ENCODE peak calls at places on chromosomes 12 and 14, in ten cellular contexts. N is IMR-90, D is GM23338, W is H1, P is HepG2, T is HCT116, J is fibroblast of lung, Q is mesendoderm, Y is neural progenitor cell, X is SK-N-SH. I is an unnamed sample.

GRCh38 chr14:83706555-83706954 is 1823.4 kb upstream of the FLRT2 start:
- DNase-seq in Q (peak; percentile 82), W (peak; percentile 61), X (peak; percentile 1), T (no peak), P (no peak), J (peak; percentile 9), D (peak; percentile 93), N (peak; percentile 6), Y (peak; percentile 77), I (no peak)

GRCh38 chr12:21656931-21657335 is 709 bp downstream of the LDHB start:
- DNase-seq in J (peak; percentile 58), P (no peak), W (no peak), Q (peak; percentile 68), T (peak; percentile 6), N (peak; percentile 50), Y (peak; percentile 31), D (peak; percentile 53), X (peak; percentile 38), I (peak; percentile 53)

GRCh38 chr14:22852940-22853767 is 16.8 kb downstream of the MMP14 start:
- DNase-seq in W (peak; percentile 100), J (peak; percentile 89), N (peak; percentile 83), X (peak; percentile 85), Q (peak; percentile 89), D (peak; percentile 93), P (peak; percentile 86), Y (peak; percentile 87), T (peak; percentile 63), I (peak; percentile 67)

GRCh38 chr14:41000350-41000749 is 606.3 kb upstream of the LRFN5 start:
- DNase-seq in Q (no peak), D (no peak), P (no peak), X (no peak), W (no peak), Y (no peak), T (no peak), J (no peak), N (no peak), I (no peak)

GRCh38 chr14:58283730-58284129 is 14.6 kb upstream of the ARID4A start:
- DNase-seq in Y (no peak), P (peak; percentile 41), W (no peak), T (no peak), X (no peak), D (no peak), J (no peak), N (no peak), Q (no peak), I (no peak)

GRCh38 chr14:76227450-76228050 is 75.8 kb downstream of the GPATCH2L start:
- DNase-seq in W (no peak), X (no peak), D (no peak), Y (no peak), N (peak; percentile 90), J (peak; percentile 54), T (no peak), P (no peak), Q (no peak), I (no peak)

GRCh38 chr12:70459786-70460185 is 93.7 kb downstream of the KCNMB4 start:
- DNase-seq in T (no peak), J (no peak), Y (no peak), P (no peak), D (no peak), N (no peak), W (no peak), X (no peak), Q (no peak), I (no peak)

GRCh38 chr14:54186821-54187365 is 209.9 kb upstream of the CDKN3 start:
- DNase-seq in P (no peak), J (no peak), N (no peak), Y (no peak), X (no peak), D (no peak), Q (peak; percentile 71), W (no peak), T (no peak), I (no peak)

GRCh38 chr12:57242691-57243454 is 8.1 kb downstream of the STAC3 start:
- DNase-seq in N (peak; percentile 35), D (peak; percentile 96), P (peak; percentile 38), Q (peak; percentile 95), T (peak; percentile 56), J (peak; percentile 43), Y (peak; percentile 93), X (peak; percentile 86), W (peak; percentile 100), I (peak; percentile 86)

GRCh38 chr14:103108749-103109207 is 14.3 kb downstream of the EXOC3L4 start:
- DNase-seq in N (peak; percentile 73), W (no peak), J (peak; percentile 52), T (no peak), X (no peak), P (no peak), Q (peak; percentile 63), Y (no peak), D (peak; percentile 61), I (no peak)

DNA sequence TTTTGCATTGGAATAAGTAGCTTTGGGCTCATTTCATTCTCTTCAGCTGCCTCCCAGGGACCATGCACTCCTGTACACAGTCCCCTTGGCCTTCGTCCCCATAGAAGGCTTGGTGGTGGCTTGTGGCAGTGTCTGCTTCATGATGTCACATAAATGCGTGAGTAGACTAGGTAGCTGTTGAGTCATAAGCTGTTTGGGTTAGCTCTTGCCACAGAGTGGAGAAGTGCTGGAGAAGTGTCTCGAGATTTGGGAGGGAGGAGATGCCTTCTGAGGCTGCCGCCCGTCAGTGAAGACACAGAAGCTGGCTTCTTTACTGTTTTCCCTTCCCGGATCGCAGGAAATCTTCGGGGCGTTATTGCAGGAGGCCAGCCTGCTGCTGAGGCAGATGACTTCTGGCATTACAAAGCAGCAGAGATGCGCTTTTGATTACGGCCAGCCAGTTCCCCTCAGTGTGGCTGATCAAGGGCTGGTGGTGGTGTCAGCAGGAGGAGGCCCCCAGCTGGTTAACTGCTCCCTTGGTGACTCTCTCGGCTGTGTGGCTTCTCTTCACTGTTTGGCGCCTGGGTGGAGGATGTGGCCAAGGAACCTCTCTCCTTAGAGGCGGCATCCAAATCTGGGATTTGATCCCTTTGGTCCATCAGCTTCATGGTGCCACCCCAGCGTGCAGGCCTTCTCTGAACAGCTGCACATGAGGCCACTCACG is 67.6 kb downstream of the AACS start:
- DNase-seq in Y (no peak), X (no peak), P (no peak), T (no peak), Q (no peak), W (no peak), D (no peak), N (peak; percentile 51), J (no peak), I (no peak)
- H3K36me3 ChIP-seq in Y (no peaks in the 10 kb centered on the region), X (peaks cover 7% of the 10 kb centered on the region), P (peaks cover 36% of the 10 kb centered on the region), T (no peaks in the 10 kb centered on the region), Q (no peaks in the 10 kb centered on the region), W (peaks cover 2% of the 10 kb centered on the region), D (peaks cover 6% of the 10 kb centered on the region), N (peaks cover 17% of the 10 kb centered on the region), J (peaks cover 7% of the 10 kb centered on the region), I (no peaks in the 10 kb centered on the region)

DNA sequence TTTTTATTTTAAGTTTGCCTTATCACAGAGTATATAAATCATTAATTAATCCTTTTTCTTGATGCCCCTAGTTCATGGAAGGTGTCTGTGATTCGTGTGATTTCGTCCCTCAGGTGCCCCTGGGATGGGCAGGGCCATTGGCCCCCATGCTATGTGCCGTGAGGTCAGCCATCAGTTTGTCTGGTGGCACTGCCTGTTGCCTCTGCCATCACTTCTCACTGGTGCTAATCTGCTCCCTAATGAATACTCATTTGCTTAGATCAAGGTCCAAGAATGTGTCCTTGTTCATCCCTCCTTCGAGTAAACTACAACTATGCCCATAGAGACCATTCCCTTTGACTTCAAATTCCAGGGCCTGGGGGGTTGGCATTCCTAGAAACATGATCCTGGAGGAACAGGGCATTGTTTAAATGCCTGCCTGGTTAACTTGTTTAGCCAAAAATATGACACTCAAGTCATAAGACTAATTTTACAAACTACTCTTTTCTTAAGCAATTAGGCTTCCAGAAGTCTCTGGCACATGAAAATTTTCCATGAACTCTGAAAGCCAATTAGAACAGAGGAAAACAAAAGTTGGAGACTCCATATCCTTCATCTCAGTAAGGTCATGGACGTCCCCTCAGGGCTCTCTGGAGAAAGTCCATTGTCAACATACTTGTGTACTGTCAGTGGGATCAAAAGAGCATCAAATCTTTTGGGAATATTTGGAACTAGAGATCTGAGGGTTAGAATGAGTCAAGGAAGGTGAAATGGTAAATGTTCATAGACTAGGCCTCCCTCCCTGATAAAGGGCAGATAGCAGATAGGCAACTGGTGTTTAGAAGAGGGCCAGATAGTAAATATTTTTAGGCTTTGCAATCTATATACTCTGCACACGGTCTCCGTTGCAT is 90.9 kb upstream of the PLXNC1 start:
- DNase-seq in W (no peak), J (no peak), P (peak; percentile 86), N (no peak), X (no peak), D (peak; percentile 18), T (no peak), Y (no peak), Q (peak; percentile 81), I (no peak)
- H3K4me2 ChIP-seq in W (no peak overlapping the region), J (no peak overlapping the region), P (no peak overlapping the region), N (peak overlapping the region; percentile 10), X (no peak overlapping the region), D (no peak overlapping the region), T (no peak overlapping the region), Y (no peak overlapping the region), Q (no peak overlapping the region), I (no peak overlapping the region)

DNA sequence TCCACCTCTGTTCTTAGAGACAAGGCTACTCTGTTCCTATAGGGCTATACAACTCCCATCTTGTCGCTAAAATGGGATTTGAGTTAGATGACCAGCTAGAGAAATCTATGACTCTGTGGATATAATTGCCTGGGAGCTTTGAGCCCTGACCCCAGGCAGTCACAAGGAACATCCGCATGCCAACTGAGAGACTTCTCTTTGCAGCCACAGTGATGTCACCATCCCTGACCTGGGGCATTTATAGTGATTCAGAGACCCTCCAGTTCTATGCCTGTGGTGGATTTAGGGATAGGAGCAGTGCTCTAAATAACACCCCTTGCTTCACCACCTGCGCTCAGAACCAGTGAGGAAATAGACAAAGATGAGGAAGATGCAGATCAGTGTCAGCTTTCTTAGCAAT is 86.2 kb downstream of the RIN3 start:
- DNase-seq in Y (no peak), T (no peak), X (no peak), Q (no peak), N (peak; percentile 10), J (no peak), W (no peak), P (no peak), D (no peak), I (no peak)
- H3K27ac ChIP-seq in Y (no peak overlapping the region), T (no peak overlapping the region), X (peak overlapping the region; percentile 74), Q (no peak overlapping the region), N (peak overlapping the region; percentile 16), J (peak overlapping the region; percentile 72), W (no peak overlapping the region), P (no peak overlapping the region), D (no peak overlapping the region), I (no peak overlapping the region)

DNA sequence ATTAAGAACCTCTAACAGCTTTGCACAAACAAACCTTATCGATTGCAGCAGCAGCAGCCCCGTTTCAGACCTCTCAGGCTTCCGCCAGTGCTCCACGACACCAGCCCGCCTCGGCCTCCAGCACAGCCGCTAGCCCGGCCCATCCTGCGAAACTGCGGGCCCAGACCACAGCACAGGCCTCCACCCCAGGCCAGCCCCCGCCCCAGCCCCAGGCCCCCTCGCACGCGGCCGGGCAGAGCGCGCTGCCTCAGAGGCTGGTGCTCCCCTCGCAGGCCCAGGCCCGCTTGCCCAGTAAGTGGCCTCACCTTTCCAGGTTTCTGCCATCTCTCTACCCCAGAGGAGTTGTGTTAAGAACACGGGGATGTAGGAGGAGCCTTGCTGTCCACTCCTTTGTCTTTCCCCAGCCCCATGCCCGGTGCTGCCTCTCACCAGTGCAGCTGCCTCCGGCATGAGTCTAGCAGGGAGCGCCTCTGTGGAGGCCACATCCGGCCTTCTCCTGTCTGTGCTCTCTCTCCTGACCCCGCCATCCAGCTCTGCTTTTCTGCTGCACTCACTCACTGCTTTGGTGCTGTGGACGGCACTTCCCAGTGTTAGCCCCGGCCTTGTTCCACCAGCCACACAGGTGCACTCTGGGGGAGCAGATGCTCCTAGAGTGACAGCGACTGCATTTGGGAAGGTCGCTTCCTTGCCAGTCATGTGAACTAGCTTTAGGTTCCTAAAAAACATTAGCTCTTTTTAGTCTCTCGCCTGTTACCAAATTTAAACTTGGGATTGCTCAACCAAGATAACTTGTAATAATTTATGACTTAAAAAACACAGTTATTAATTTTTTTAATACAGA is 71.5 kb downstream of the EP400 start:
- DNase-seq in W (no peak), Y (no peak), D (no peak), J (no peak), N (no peak), P (no peak), Q (no peak), X (no peak), T (no peak), I (no peak)
- H3K36me3 ChIP-seq in W (peaks cover 77% of the 10 kb centered on the region), Y (peaks cover 6% of the 10 kb centered on the region), D (peaks cover 32% of the 10 kb centered on the region), J (peaks cover 22% of the 10 kb centered on the region), N (peaks cover 68% of the 10 kb centered on the region), P (peaks cover 73% of the 10 kb centered on the region), Q (peaks cover 19% of the 10 kb centered on the region), X (peaks cover 78% of the 10 kb centered on the region), T (peaks cover 41% of the 10 kb centered on the region), I (no peaks in the 10 kb centered on the region)